ENCODE peak calls at places on chromosomes 11 and 22, in six cellular contexts. E, H, G, X, I and F are unnamed samples.

GRCh38 chr11:40544162-40544561 is 915.3 kb downstream of the LRRC4C start:
- DNase-seq in I (no peak), H (no peak), E (no peak), G (no peak), X (no peak), F (no peak)

GRCh38 chr11:69892237-69892985 is 73.2 kb upstream of the FGF3 start:
- DNase-seq in I (no peak), G (no peak), H (no peak), E (no peak), X (no peak), F (peak)

GRCh38 chr11:819129-819931 is 616 bp downstream of the PNPLA2 start:
- DNase-seq in H (peak), X (peak), E (peak), I (peak), G (peak), F (peak)

GRCh38 chr11:73916435-73916834 is 34.4 kb upstream of the DNAJB13 start:
- DNase-seq in I (no peak), E (no peak), G (no peak), H (no peak), X (no peak), F (no peak)

GRCh38 chr11:65649656-65650546 is 12.0 kb downstream of the SIPA1 start:
- DNase-seq in I (no peak), X (no peak), E (no peak), G (no peak), H (no peak), F (no peak)

GRCh38 chr22:20013382-20013871 is 3.2 kb downstream of the ARVCF start:
- DNase-seq in H (peak), I (peak), G (no peak), X (peak), E (no peak), F (peak)

GRCh38 chr11:128908391-128909246 is 17.5 kb downstream of the KCNJ5 start:
- DNase-seq in E (no peak), H (no peak), I (peak), X (no peak), G (no peak), F (no peak)

GRCh38 chr11:12808519-12808918 is 134.3 kb downstream of the TEAD1 start:
- DNase-seq in I (no peak), E (no peak), X (no peak), G (no peak), H (no peak), F (no peak)

GRCh38 chr22:36014539-36015072 is 14.0 kb downstream of the RBFOX2 start:
- DNase-seq in X (no peak), G (no peak), H (no peak), I (no peak), E (no peak), F (no peak)

GRCh38 chr11:62923634-62924411 is 2.7 kb upstream of the CHRM1 start:
- DNase-seq in G (no peak), E (no peak), I (no peak), H (no peak), X (no peak), F (peak)

GRCh38 chr22:46115388-46115678 is 35.0 kb upstream of the PPARA start:
- DNase-seq in I (no peak), G (no peak), E (no peak), X (no peak), H (no peak), F (no peak)

GRCh38 chr22:40411506-40411861 is 41.1 kb downstream of the SGSM3 start:
- DNase-seq in G (no peak), H (no peak), X (no peak), E (no peak), I (no peak), F (no peak)

GRCh38 chr22:24969588-24970301 is 17.2 kb downstream of the KIAA1671 start:
- DNase-seq in X (no peak), E (no peak), G (no peak), H (no peak), I (no peak), F (no peak)